ENCODE peak calls at places on chromosomes 4 and X, in four cellular contexts. A is H1, B is IMR-90, W is trophoblast cell. E is an unnamed sample.

GRCh38 chrX:134604701-134605271 is 53.5 kb downstream of the PLAC1 start:
- DNase-seq in B (peak), W (no peak), A (no peak), E (no peak)

GRCh38 chrX:11787564-11787963 is 29.5 kb downstream of the MSL3 start:
- DNase-seq in A (peak), B (peak), W (peak), E (peak)

GRCh38 chr4:16457944-16458343 is 231.7 kb upstream of the TAPT1 start:
- DNase-seq in B (peak), W (no peak), A (no peak), E (no peak)

GRCh38 chr4:38667005-38667771 is 3.2 kb downstream of the KLF3 start:
- DNase-seq in A (peak), B (peak), W (peak), E (peak)

GRCh38 chr4:64417974-64418373 is 8.7 kb upstream of the TECRL start:
- DNase-seq in W (no peak), B (no peak), A (no peak), E (no peak)

GRCh38 chr4:128718793-128719192 is 90.7 kb upstream of the JADE1 start:
- DNase-seq in W (no peak), B (peak), A (no peak), E (no peak)

GRCh38 chrX:9765072-9765736 is 443 bp downstream of the GPR143 start:
- DNase-seq in A (no peak), B (no peak), W (no peak), E (peak)

GRCh38 chrX:17597836-17598434 is 139.4 kb upstream of the SCML1 start:
- DNase-seq in B (no peak), A (no peak), W (no peak), E (no peak)

GRCh38 chr4:91330555-91331137 is 973.1 kb upstream of the GRID2 start:
- DNase-seq in A (no peak), B (no peak), W (no peak), E (no peak)

GRCh38 chr4:145719752-145720624 is 40.0 kb downstream of the C4orf51 start:
- DNase-seq in A (no peak), W (no peak), B (no peak), E (no peak)

GRCh38 chr4:114588305-114588704 is 10.3 kb upstream of the UGT8 start:
- DNase-seq in A (no peak), W (no peak), B (no peak), E (no peak)

GRCh38 chrX:68989865-68990606 is 161.2 kb downstream of the EFNB1 start:
- DNase-seq in A (peak), W (peak), B (peak), E (peak)

GRCh38 chrX:34299451-34299967 is 167.4 kb upstream of the FAM47A start:
- DNase-seq in A (no peak), B (no peak), W (no peak), E (no peak)

GRCh38 chr4:17447056-17447455 is 64.8 kb downstream of the QDPR start:
- DNase-seq in B (peak), A (no peak), W (no peak), E (no peak)

GRCh38 chr4:54315561-54315960 is 86.5 kb downstream of the PDGFRA start:
- DNase-seq in A (no peak), B (no peak), W (no peak), E (no peak)

GRCh38 chrX:69815063-69815462 is 199.2 kb downstream of the EDA start:
- DNase-seq in W (no peak), B (no peak), A (no peak), E (no peak)

GRCh38 chrX:2898861-2899512 is 30.2 kb downstream of the ARSD start:
- DNase-seq in A (no peak), W (peak), B (no peak), E (no peak)

GRCh38 chr4:8201341-8201781 is 2.3 kb downstream of the SH3TC1 start:
- DNase-seq in W (no peak), A (no peak), B (no peak), E (no peak)

GRCh38 chr4:9384126-9384525 is 21.2 kb downstream of the USP17L30 start:
- DNase-seq in B (no peak), A (no peak), W (peak), E (no peak)

GRCh38 chr4:5734841-5735240 is 23.8 kb downstream of the EVC start:
- DNase-seq in W (no peak), A (no peak), B (no peak), E (no peak)
- H3K18ac ChIP-seq in W (no peak), A (no peak), B (no peak), E (no peak)

GRCh38 chrX:39821011-39821708 is 276.6 kb downstream of the BCOR start:
- DNase-seq in W (no peak), B (peak), A (no peak), E (peak)
- H4K8ac ChIP-seq in W (no peak), B (no peak), A (peak), E (no peak)

DNA sequence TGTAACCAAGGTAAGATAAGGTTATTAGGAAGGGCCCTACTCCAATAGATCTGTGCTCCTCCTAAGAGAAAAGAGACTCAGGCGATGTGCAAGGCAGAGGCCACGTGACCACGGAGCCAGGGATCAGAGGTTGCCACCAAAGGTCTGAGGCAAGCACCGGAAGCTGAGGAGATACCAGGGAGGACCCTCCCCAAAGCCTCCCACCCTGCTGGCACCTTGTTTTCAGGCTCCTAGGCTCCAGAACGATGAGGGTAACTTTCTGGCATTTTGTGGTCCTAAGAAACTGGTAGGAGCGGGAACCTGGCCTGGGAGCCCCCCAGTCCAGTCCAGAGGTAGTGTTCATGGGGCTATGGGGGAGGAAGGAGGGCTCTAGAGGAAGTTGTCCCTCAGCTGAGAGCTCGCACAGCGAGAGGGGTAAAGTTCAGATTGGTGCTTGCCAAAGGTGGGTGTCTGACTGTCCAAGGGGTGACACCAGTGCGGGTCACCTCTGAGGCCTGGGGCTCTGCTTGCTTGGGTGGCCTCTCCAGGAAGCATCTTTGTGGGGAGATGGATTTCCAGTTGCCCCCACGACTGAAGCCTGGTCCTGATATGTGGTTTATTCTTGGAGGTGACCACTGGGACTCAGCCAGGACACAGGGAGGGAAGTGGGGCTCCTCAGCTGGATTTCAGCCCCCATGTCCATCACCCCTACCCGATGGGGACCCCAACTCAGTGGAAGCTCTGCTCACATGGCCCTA is 7.5 kb upstream of the LETM1 start:
- DNase-seq in B (no peak), A (no peak), W (no peak), E (no peak)
- H3K18ac ChIP-seq in B (no peak), A (no peak), W (no peak), E (no peak)

DNA sequence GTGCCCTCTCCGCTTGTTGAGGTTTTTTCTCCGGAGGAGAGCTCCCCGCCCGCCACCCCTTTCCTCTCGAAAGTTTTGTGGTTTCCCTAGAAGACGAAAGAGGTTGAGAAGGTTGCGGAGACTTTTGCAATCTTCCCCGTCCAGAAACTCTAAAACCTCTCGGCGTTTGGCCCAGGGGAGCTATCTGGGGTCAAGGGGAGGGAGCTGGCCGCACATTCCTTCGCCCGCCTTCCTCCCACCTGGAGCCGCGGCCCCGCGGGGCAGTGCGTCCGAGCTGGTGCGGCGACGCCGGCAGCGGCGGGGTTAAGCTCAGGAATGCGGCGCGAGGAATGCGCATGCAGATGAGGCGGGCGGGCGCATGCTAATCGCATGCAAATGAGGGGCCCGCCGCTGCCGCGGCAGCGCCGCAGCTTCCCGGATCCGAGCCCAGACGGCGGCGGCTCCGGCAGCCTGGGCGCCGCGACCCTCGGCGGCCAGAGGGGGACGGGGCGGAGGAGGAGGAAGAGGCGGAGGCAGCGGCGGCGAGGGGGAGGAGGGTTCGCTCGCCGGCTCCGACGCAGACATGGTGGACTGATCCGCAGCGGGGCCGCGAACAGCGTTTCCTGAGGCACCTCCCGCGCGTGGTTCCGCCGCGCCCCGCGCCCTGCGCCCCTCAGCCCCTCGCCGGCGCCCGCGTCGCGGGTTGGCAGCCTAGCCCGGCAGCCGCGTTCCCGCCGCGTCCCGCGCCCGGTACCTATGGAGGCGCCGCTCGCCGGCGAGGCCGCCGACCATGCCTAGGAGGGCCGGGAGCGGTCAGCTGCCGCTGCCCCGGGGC is at the start of gene WWC2:
- DNase-seq in W (peak), A (peak), B (peak), E (peak)
- H4K8ac ChIP-seq in W (peak), A (peak), B (peak), E (no peak)

DNA sequence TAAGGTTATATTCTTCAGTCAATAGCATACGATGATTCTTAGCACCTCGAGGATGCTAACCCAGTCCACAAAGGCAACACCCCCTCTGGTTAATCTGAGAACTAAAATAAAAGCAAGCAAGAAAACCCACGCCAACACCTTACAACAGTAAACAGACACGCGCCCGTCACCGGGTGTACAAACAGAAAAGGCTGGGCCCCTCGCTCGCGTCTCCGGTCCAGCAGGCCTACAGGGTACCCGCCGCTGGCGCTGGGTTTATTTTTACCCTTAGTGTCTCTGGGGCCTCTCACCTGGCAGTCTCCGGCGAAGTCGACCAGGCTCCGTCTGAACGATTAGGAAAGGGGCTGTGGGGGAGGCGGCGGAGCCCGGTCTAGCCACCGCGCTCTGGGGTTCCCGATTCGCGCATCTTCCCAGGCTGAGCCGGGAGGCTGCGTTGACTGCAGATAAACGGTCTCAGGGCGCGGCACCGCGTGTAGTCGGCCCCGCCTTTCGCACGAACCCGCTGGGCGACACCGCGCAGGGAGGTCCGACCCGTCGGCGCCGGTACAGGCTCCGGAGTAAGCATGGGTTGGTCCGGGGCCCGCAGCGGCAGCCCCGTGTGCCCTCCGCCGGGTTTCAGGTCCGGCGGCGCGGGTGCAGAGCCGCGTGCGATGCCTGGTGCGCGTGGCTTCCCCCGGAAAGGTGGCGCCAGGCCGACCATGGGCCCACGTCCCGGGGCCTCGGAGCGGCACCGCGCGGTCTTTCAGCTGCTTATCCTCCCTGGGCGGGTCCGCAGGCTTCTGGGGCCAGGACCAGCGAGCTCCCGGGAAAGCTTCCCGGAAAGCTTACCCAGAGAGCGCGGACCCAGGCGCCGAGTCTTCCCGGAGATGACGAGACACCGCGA is at the start of gene SLC9B2:
- DNase-seq in B (peak), W (peak), A (no peak), E (peak)
- H3K18ac ChIP-seq in B (peak), W (peak), A (peak), E (peak)

DNA sequence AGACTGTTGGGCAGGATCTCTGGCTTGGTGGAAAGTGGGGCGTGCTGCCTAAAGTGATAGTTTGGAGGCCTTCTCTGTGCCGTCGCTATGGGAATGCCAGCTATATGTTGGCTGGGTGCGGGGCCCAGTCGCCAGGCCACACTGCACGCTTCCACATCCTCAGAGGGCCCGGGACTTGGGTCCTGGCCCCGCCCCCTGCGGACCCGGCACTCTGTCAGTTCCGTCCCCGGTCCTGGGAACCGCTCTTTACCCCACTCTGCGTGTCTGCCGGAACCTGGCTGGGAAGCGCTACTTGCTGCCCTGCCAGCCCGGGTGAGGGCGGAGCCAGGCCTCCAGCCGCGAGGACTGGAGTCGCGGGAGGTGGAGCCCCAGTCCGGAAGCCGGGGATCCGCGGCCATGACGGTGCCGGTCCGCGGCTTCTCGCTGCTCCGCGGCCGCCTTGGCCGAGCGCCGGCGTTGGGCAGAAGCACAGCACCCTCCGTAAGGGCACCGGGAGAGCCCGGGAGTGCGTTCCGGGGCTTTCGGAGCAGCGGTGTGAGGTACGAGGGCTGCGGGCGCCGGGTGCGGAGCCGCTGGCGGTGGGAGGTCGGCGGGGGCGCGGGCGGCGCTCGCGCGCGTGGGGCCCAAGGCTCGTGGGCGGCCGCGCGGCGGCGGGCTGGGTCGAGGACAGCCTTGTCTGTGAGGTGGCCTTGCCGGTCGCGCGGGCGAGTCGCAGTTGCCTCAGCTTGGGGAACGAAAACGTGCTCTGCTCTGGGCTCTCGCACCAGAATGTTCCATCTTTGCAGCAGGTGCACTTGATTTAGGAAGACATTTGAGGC is at the start of gene MTHFD2L:
- DNase-seq in B (peak), W (peak), A (peak), E (peak)
- H4K8ac ChIP-seq in B (peak), W (peak), A (peak), E (no peak)

GRCh38 chr4:135732448-135732847 is 1530.9 kb upstream of the PABPC4L start:
- DNase-seq in A (no peak), B (no peak), W (no peak), E (no peak)
- H3K18ac ChIP-seq in A (no peak), B (no peak), W (no peak), E (no peak)

DNA sequence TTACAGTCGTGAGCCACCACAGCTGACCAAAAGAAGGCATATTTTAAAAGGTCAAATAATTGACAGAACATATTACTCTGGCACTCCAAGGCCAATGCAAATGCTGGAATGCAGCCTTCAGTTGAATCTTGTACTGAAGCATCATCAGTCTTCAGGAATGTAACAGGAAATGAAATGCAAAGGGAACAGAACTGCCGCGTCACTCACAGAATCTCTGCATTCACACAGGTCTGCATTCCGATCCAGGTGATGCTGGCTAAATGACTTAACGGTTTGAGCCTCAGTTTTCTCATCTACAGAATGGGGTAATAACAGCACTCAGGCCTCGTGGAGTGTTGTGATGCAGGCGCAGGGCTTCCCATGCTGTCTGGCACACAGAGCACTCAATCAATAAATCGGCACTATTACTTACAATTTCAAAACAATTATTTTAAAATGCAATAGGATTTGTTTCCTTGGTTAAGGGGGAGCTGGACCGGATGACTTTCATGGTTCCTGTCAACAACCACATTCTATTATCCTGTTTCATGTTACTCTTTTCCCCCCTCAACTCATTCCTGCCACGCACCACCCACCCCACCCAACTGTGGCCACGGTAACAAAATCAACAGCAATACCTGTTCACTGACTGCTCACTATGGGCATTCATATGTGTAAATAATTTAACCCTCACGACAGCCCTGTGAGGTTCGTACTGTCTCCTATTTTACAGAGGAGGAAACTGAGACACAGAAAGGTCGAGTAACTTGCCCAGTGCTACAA is 32.5 kb downstream of the IGFBP7 start:
- DNase-seq in B (peak), A (no peak), W (peak), E (peak)
- H4K8ac ChIP-seq in B (no peak), A (peak), W (peak), E (no peak)

GRCh38 chr4:188139141-188139540 is at the start of gene TRIML1:
- DNase-seq in B (no peak), W (no peak), A (no peak), E (no peak)

GRCh38 chr4:188132232-188132631 is 7.0 kb upstream of the TRIML1 start:
- DNase-seq in W (no peak), B (no peak), A (no peak), E (no peak)

GRCh38 chr4:188143731-188144130 is 4.5 kb downstream of the TRIML1 start:
- DNase-seq in B (no peak), W (no peak), A (no peak), E (no peak)

GRCh38 chr4:188139671-188140070 is 430 bp downstream of the TRIML1 start:
- DNase-seq in B (no peak), A (no peak), W (no peak), E (no peak)

GRCh38 chr4:188138227-188138626 is 1.0 kb upstream of the TRIML1 start:
- DNase-seq in B (no peak), A (no peak), W (no peak), E (no peak)
- H3K18ac ChIP-seq in B (no peak), A (no peak), W (no peak), E (no peak)

GRCh38 chrX:123764967-123765871 is 32.4 kb upstream of the THOC2 start:
- DNase-seq in B (peak), W (peak), A (peak), E (peak)
- H4K8ac ChIP-seq in B (peak), W (peak), A (no peak), E (no peak)